ENCODE peak calls at places on chromosomes 7 and 10, in ten cellular contexts. C is iPS-NIHi11, Q is NCI-H1417 treated with DMSO at 0.1 percent for 48 hours, G is NCI-H1930, M is heart left ventricle, L is germinal center, O is H4, J is fibroblast of the conjunctiva, P is NCI-H2029, B is cardiac muscle cell. T is an unnamed sample.

GRCh38 chr7:97219237-97219636 is 101.7 kb downstream of the SDHAF3 start:
- DNase-seq in C (no peak), Q (no peak), G (no peak), M (no peak), L (no peak), O (no peak), J (no peak), P (no peak), B (no peak), T (no peak)

GRCh38 chr7:28070311-28071055 is 110.1 kb downstream of the JAZF1 start:
- DNase-seq in C (no peak), Q (no peak), G (no peak), M (no peak), L (no peak), O (no peak), J (no peak), P (no peak), B (no peak), T (no peak)

GRCh38 chr10:125014984-125015944 is 73.3 kb downstream of the ZRANB1 start:
- DNase-seq in C (no peak), Q (no peak), G (no peak), M (peak), L (no peak), O (no peak), J (no peak), P (no peak), B (peak), T (no peak)

GRCh38 chr7:106964455-106964854 is 80.0 kb upstream of the PRKAR2B start:
- DNase-seq in C (no peak), Q (peak), G (peak), M (no peak), L (no peak), O (no peak), J (no peak), P (no peak), B (no peak), T (no peak)

GRCh38 chr7:27678617-27679260 is 16.1 kb upstream of the HIBADH start:
- DNase-seq in C (no peak), Q (no peak), G (no peak), M (no peak), L (no peak), O (peak), J (no peak), P (no peak), B (no peak), T (no peak)

GRCh38 chr10:74502963-74503608 is 323.3 kb upstream of the KAT6B start:
- DNase-seq in C (no peak), Q (no peak), G (no peak), M (no peak), L (no peak), O (peak), J (peak), P (no peak), B (peak), T (no peak)

GRCh38 chr10:69749180-69750010 is 52.3 kb upstream of the COL13A1 start:
- DNase-seq in C (no peak), Q (no peak), G (no peak), M (no peak), L (no peak), O (no peak), J (no peak), P (no peak), B (no peak), T (no peak)

GRCh38 chr7:98569606-98570337 is 47.3 kb upstream of the NPTX2 start:
- DNase-seq in C (no peak), Q (no peak), G (no peak), M (peak), L (no peak), O (no peak), J (no peak), P (no peak), B (no peak), T (no peak)

GRCh38 chr7:22190736-22191135 is 166.2 kb downstream of the RAPGEF5 start:
- DNase-seq in C (no peak), Q (no peak), G (no peak), M (no peak), L (no peak), O (no peak), J (no peak), P (no peak), B (no peak), T (no peak)

GRCh38 chr10:130799532-130799931 is 512.0 kb downstream of the TCERG1L start:
- DNase-seq in C (no peak), Q (no peak), G (no peak), M (no peak), L (no peak), O (no peak), J (no peak), P (no peak), B (no peak), T (no peak)

GRCh38 chr7:25391295-25391861 is 163.1 kb upstream of the NPVF start:
- DNase-seq in C (no peak), Q (peak), G (no peak), M (no peak), L (no peak), O (peak), J (peak), P (no peak), B (peak), T (no peak)

GRCh38 chr10:132547421-132547861 is 9.9 kb downstream of the INPP5A start:
- DNase-seq in C (no peak), Q (no peak), G (no peak), M (no peak), L (no peak), O (no peak), J (no peak), P (no peak), B (no peak), T (no peak)

GRCh38 chr7:101294039-101294831 is 27.4 kb downstream of the IFT22 start:
- DNase-seq in C (peak), Q (no peak), G (no peak), M (no peak), L (no peak), O (no peak), J (no peak), P (no peak), B (no peak), T (no peak)

GRCh38 chr10:77713506-77714280 is 76.1 kb upstream of the KCNMA1 start:
- DNase-seq in C (no peak), Q (no peak), G (no peak), M (no peak), L (no peak), O (no peak), J (no peak), P (no peak), B (no peak), T (no peak)

GRCh38 chr10:127649642-127650041 is 87.3 kb upstream of the FOXI2 start:
- DNase-seq in C (peak), Q (no peak), G (no peak), M (no peak), L (no peak), O (peak), J (no peak), P (no peak), B (no peak), T (no peak)

GRCh38 chr7:1817061-1817712 is 147.1 kb downstream of the ELFN1 start:
- DNase-seq in C (no peak), Q (no peak), G (no peak), M (no peak), L (no peak), O (no peak), J (no peak), P (no peak), B (no peak), T (peak)

GRCh38 chr10:127908958-127909267 is 2.0 kb downstream of the PTPRE start:
- DNase-seq in C (no peak), Q (no peak), G (no peak), M (no peak), L (no peak), O (no peak), J (no peak), P (no peak), B (no peak), T (no peak)

GRCh38 chr7:36303202-36304098 is 86.2 kb upstream of the ANLN start:
- DNase-seq in C (no peak), Q (peak), G (no peak), M (peak), L (no peak), O (peak), J (peak), P (peak), B (peak), T (peak)

GRCh38 chr10:112919721-112920120 is 30.3 kb upstream of the TCF7L2 start:
- DNase-seq in C (no peak), Q (no peak), G (no peak), M (no peak), L (no peak), O (peak), J (no peak), P (no peak), B (peak), T (no peak)

GRCh38 chr7:32901629-32902028 is 10.1 kb upstream of the KBTBD2 start:
- DNase-seq in C (no peak), Q (no peak), G (no peak), M (no peak), L (no peak), O (no peak), J (no peak), P (no peak), B (no peak), T (no peak)